ENCODE peak calls at places on chromosomes 16 and 17, in four cellular contexts. One of them, this sample, is unnamed.

GRCh38 chr16:79008036-79008868 is 592.3 kb downstream of the MAF start:
- DNase-seq in endothelial cell of umbilical vein: no peak
- DNase-seq in transverse colon: no peak
- DNase-seq in HL-60: no peak
- DNase-seq in this sample: no peak

GRCh38 chr17:16398270-16399267 is 16.8 kb upstream of the TRPV2 start:
- DNase-seq in endothelial cell of umbilical vein: peak; percentile 67
- DNase-seq in transverse colon: no peak
- DNase-seq in HL-60: no peak
- DNase-seq in this sample: no peak

GRCh38 chr17:46882666-46883065 is 31.3 kb downstream of the WNT9B start:
- DNase-seq in endothelial cell of umbilical vein: no peak
- DNase-seq in transverse colon: no peak
- DNase-seq in HL-60: no peak
- DNase-seq in this sample: no peak

GRCh38 chr17:36459601-36460000 is 26.9 kb upstream of the ZNHIT3 start:
- DNase-seq in endothelial cell of umbilical vein: no peak
- DNase-seq in transverse colon: no peak
- DNase-seq in HL-60: no peak
- DNase-seq in this sample: no peak

GRCh38 chr16:58339452-58339938 is 44.7 kb upstream of the PRSS54 start:
- DNase-seq in endothelial cell of umbilical vein: peak; percentile 32
- DNase-seq in transverse colon: no peak
- DNase-seq in HL-60: no peak
- DNase-seq in this sample: no peak

GRCh38 chr16:3188925-3189825 is 1.2 kb downstream of the OR1F1 start:
- DNase-seq in endothelial cell of umbilical vein: peak; percentile 51
- DNase-seq in transverse colon: no peak
- DNase-seq in HL-60: no peak
- DNase-seq in this sample: no peak

GRCh38 chr17:50344712-50345380 is 1.1 kb upstream of the XYLT2 start:
- DNase-seq in endothelial cell of umbilical vein: no peak
- DNase-seq in transverse colon: no peak
- DNase-seq in HL-60: no peak
- DNase-seq in this sample: no peak

GRCh38 chr16:1575578-1575977 is 36.3 kb downstream of the IFT140 start:
- DNase-seq in endothelial cell of umbilical vein: no peak
- DNase-seq in transverse colon: no peak
- DNase-seq in HL-60: no peak
- DNase-seq in this sample: no peak

GRCh38 chr16:70653809-70654771 is 7.7 kb downstream of the IL34 start:
- DNase-seq in endothelial cell of umbilical vein: peak; percentile 95
- DNase-seq in transverse colon: peak; percentile 87
- DNase-seq in HL-60: peak; percentile 79
- DNase-seq in this sample: peak; percentile 99

GRCh38 chr17:17994271-17994670 is 21.6 kb downstream of the DRC3 start:
- DNase-seq in endothelial cell of umbilical vein: peak; percentile 31
- DNase-seq in transverse colon: no peak
- DNase-seq in HL-60: peak; percentile 6
- DNase-seq in this sample: no peak

GRCh38 chr17:34726536-34727384 is 147.4 kb downstream of the TMEM132E start:
- DNase-seq in endothelial cell of umbilical vein: no peak
- DNase-seq in transverse colon: no peak
- DNase-seq in HL-60: no peak
- DNase-seq in this sample: peak; percentile 81

GRCh38 chr16:71413341-71413740 is 28.5 kb downstream of the TLE7 start:
- DNase-seq in endothelial cell of umbilical vein: no peak
- DNase-seq in transverse colon: no peak
- DNase-seq in HL-60: no peak
- DNase-seq in this sample: no peak

GRCh38 chr17:76179496-76180467 is 38.7 kb upstream of the FOXJ1 start:
- DNase-seq in endothelial cell of umbilical vein: no peak
- DNase-seq in transverse colon: no peak
- DNase-seq in HL-60: peak; percentile 53
- DNase-seq in this sample: no peak

GRCh38 chr17:199806-200603 is 18.6 kb upstream of the DOC2B start:
- DNase-seq in endothelial cell of umbilical vein: peak; percentile 85
- DNase-seq in transverse colon: no peak
- DNase-seq in HL-60: no peak
- DNase-seq in this sample: no peak

GRCh38 chr16:23282508-23282907 is 19.6 kb upstream of the SCNN1B start:
- DNase-seq in endothelial cell of umbilical vein: no peak
- DNase-seq in transverse colon: no peak
- DNase-seq in HL-60: no peak
- DNase-seq in this sample: no peak

DNA sequence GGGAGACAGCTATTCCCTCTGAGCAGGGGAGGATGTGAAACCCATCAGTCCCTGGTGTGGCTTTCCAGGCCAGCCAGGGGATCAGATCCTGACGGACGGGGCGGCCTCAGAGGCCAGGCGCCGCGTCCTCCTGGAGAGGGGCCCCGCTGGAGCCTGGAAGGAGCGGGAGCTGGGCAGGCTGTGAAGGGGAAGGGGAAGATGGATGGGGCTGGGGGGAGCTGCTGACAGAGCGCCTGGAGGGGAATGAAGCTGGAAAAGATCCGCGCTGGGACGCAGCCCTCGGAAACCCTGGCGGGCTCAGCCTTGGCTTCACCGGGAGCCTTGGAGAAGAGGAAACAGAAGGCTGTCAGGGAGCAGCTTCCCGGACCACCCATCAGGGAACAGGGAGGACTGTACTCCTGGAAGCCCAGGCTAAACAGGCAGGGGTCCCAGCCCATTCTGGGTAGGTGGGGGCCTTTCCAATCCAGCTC is 358.0 kb downstream of the C16orf95 start:
- DNase-seq in endothelial cell of umbilical vein: no peak
- DNase-seq in transverse colon: no peak
- DNase-seq in HL-60: no peak
- DNase-seq in this sample: no peak
- TF ChIP-seq CTCF in endothelial cell of umbilical vein: no peak
- TF ChIP-seq CTCF in transverse colon: no peak
- TF ChIP-seq CTCF in HL-60: no peak
- TF ChIP-seq CTCF in this sample: no peak

GRCh38 chr17:81705518-81706231 is 2.5 kb downstream of the MRPL12 start:
- DNase-seq in endothelial cell of umbilical vein: no peak
- DNase-seq in transverse colon: no peak
- DNase-seq in HL-60: no peak
- DNase-seq in this sample: no peak
- TF ChIP-seq POLR2AphosphoS5 in endothelial cell of umbilical vein: no peak
- TF ChIP-seq POLR2AphosphoS5 in transverse colon: no peak
- TF ChIP-seq POLR2AphosphoS5 in HL-60: no peak
- TF ChIP-seq POLR2AphosphoS5 in this sample: no peak

GRCh38 chr17:73957564-73957963 is 245.9 kb upstream of the RPL38 start:
- DNase-seq in endothelial cell of umbilical vein: no peak
- DNase-seq in transverse colon: peak; percentile 47
- DNase-seq in HL-60: no peak
- DNase-seq in this sample: no peak

GRCh38 chr17:73958453-73958852 is 245.0 kb upstream of the RPL38 start:
- DNase-seq in endothelial cell of umbilical vein: no peak
- DNase-seq in transverse colon: no peak
- DNase-seq in HL-60: no peak
- DNase-seq in this sample: no peak

GRCh38 chr17:73955616-73956015 is 247.9 kb upstream of the RPL38 start:
- DNase-seq in endothelial cell of umbilical vein: no peak
- DNase-seq in transverse colon: no peak
- DNase-seq in HL-60: no peak
- DNase-seq in this sample: no peak

GRCh38 chr17:73956169-73956568 is 247.3 kb upstream of the RPL38 start:
- DNase-seq in endothelial cell of umbilical vein: no peak
- DNase-seq in transverse colon: peak; percentile 18
- DNase-seq in HL-60: no peak
- DNase-seq in this sample: no peak

GRCh38 chr17:73956595-73957465 is 246.6 kb upstream of the RPL38 start:
- DNase-seq in endothelial cell of umbilical vein: no peak
- DNase-seq in transverse colon: peak; percentile 69
- DNase-seq in HL-60: peak; percentile 31
- DNase-seq in this sample: no peak
- TF ChIP-seq CTCF in endothelial cell of umbilical vein: no peak
- TF ChIP-seq CTCF in transverse colon: peak; percentile 30
- TF ChIP-seq CTCF in HL-60: peak; percentile 20
- TF ChIP-seq CTCF in this sample: peak; percentile 23

GRCh38 chr16:69567031-69567680 is 1.4 kb downstream of the NFAT5 start:
- DNase-seq in endothelial cell of umbilical vein: peak; percentile 67
- DNase-seq in transverse colon: no peak
- DNase-seq in HL-60: peak; percentile 3
- DNase-seq in this sample: no peak
- TF ChIP-seq POLR2AphosphoS5 in endothelial cell of umbilical vein: no peak
- TF ChIP-seq POLR2AphosphoS5 in transverse colon: no peak
- TF ChIP-seq POLR2AphosphoS5 in HL-60: no peak
- TF ChIP-seq POLR2AphosphoS5 in this sample: no peak